ENCODE peak calls at places on chromosomes 3 and 15, in four cellular contexts. J is WTC11, T is GM12878, B is K562. U is an unnamed sample.

GRCh38 chr3:45646051-45646585 is 43.1 kb upstream of the SACM1L start:
- DNase-seq in J (no peak), T (no peak), B (no peak), U (no peak)

GRCh38 chr3:140630866-140631265 is 47.0 kb upstream of the TRIM42 start:
- DNase-seq in J (no peak), T (no peak), B (no peak), U (no peak)

GRCh38 chr15:25062551-25063430 is 108.0 kb downstream of the SNRPN start:
- DNase-seq in J (no peak), T (no peak), B (no peak), U (no peak)

GRCh38 chr15:62739507-62739906 is 303.0 kb upstream of the TPM1 start:
- DNase-seq in J (no peak), T (no peak), B (no peak), U (peak)

GRCh38 chr3:53804697-53805462 is 41.3 kb downstream of the CHDH start:
- DNase-seq in J (no peak), T (no peak), B (no peak), U (peak)

GRCh38 chr15:75674366-75674765 is 26.7 kb downstream of the SNX33 start:
- DNase-seq in J (no peak), T (no peak), B (no peak), U (no peak)

GRCh38 chr3:21995079-21995607 is 244.1 kb upstream of the ZNF385D start:
- DNase-seq in J (no peak), T (no peak), B (no peak), U (no peak)

GRCh38 chr3:163382183-163382582 is 1696.1 kb downstream of the SI start:
- DNase-seq in J (no peak), T (no peak), B (no peak), U (no peak)

GRCh38 chr3:66823010-66823399 is 175.1 kb upstream of the KBTBD8 start:
- DNase-seq in J (no peak), T (no peak), B (no peak), U (no peak)

GRCh38 chr15:43238691-43239131 is 17.9 kb upstream of the EPB42 start:
- DNase-seq in J (no peak), T (no peak), B (no peak), U (no peak)

GRCh38 chr3:126153695-126154360 is 26.6 kb downstream of the ALDH1L1 start:
- DNase-seq in J (no peak), T (no peak), B (no peak), U (no peak)

GRCh38 chr3:53643757-53644156 is 149.3 kb downstream of the CACNA1D start:
- DNase-seq in J (peak), T (no peak), B (no peak), U (no peak)

GRCh38 chr15:32709295-32710033 is 8.3 kb upstream of the GREM1 start:
- DNase-seq in J (no peak), T (no peak), B (no peak), U (no peak)

GRCh38 chr3:126758882-126759281 is 54.8 kb downstream of the CHCHD6 start:
- DNase-seq in J (no peak), T (no peak), B (no peak), U (no peak)

GRCh38 chr3:194370753-194371152 is 1.2 kb upstream of the LRRC15 start:
- DNase-seq in J (no peak), T (no peak), B (no peak), U (no peak)

GRCh38 chr15:29021901-29022300 is 136.1 kb downstream of the APBA2 start:
- DNase-seq in J (no peak), T (no peak), B (no peak), U (no peak)

GRCh38 chr3:126558336-126559071 is at the start of gene C3orf22:
- DNase-seq in J (no peak), T (no peak), B (no peak), U (peak)

GRCh38 chr15:90336705-90337141 is 15.4 kb upstream of the ZNF774 start:
- DNase-seq in J (no peak), T (no peak), B (no peak), U (no peak)

GRCh38 chr3:53157974-53158580 is 2.9 kb upstream of the PRKCD start:
- DNase-seq in J (no peak), T (no peak), B (no peak), U (no peak)

GRCh38 chr15:99536422-99537033 is 29.3 kb upstream of the MEF2A start:
- DNase-seq in J (no peak), T (no peak), B (no peak), U (no peak)

GRCh38 chr15:98070132-98070531 is 109.6 kb downstream of the ARRDC4 start:
- DNase-seq in J (no peak), T (no peak), B (no peak), U (no peak)

GRCh38 chr15:71151061-71151460 is 35.8 kb downstream of the THSD4 start:
- DNase-seq in J (no peak), T (no peak), B (no peak), U (no peak)

GRCh38 chr15:68817304-68818087 is 3.2 kb downstream of the ANP32A start:
- DNase-seq in J (peak), T (no peak), B (peak), U (peak)

GRCh38 chr3:181417748-181418147 is 294.0 kb upstream of the SOX2 start:
- DNase-seq in J (no peak), T (no peak), B (no peak), U (peak)

GRCh38 chr3:111070772-111071256 is 802 bp upstream of the NECTIN3 start:
- DNase-seq in J (no peak), T (no peak), B (no peak), U (no peak)

GRCh38 chr3:101928890-101929289 is 79.6 kb downstream of the NFKBIZ start:
- DNase-seq in J (no peak), T (no peak), B (no peak), U (no peak)

GRCh38 chr3:33144433-33144832 is 30.6 kb downstream of the CRTAP start:
- DNase-seq in J (peak), T (no peak), B (peak), U (no peak)

GRCh38 chr3:157920804-157921203 is 185.4 kb downstream of the SHOX2 start:
- DNase-seq in J (no peak), T (no peak), B (no peak), U (no peak)
- TF ChIP-seq USF1 in J (no peak), T (no peak), B (no peak), U (no peak)

GRCh38 chr3:29597376-29598008 is 316.6 kb downstream of the RBMS3 start:
- DNase-seq in J (no peak), T (no peak), B (no peak), U (no peak)

GRCh38 chr3:29591579-29591978 is 310.7 kb downstream of the RBMS3 start:
- DNase-seq in J (no peak), T (no peak), B (no peak), U (no peak)

GRCh38 chr3:29593802-29594201 is 312.9 kb downstream of the RBMS3 start:
- DNase-seq in J (no peak), T (no peak), B (no peak), U (no peak)

DNA sequence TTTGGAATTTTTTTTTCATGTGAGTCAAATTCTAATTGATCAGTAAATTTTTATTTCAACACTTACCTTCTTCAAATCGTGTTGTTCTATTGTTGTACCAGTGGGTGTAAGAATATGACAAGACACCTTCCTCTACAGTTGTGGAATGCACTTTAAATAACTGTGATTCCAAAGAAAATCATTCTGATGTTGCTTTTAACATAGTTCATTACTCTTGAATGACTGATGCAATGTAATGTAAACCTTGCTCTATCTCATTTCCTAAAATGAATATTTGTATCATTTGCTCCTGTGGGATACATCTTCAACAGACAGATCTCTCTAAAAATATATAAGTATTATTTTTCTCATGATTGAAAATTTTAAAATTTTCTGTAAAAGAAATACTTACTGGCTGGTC is 313.4 kb downstream of the RBMS3 start:
- DNase-seq in J (no peak), T (no peak), B (no peak), U (no peak)
- TF ChIP-seq USF1 in J (no peak), T (no peak), B (no peak), U (no peak)

GRCh38 chr3:50567011-50567385 is 549 bp downstream of the C3orf18 start:
- DNase-seq in J (no peak), T (no peak), B (no peak), U (no peak)
- TF ChIP-seq USF1 in J (no peak), T (no peak), B (no peak), U (no peak)

GRCh38 chr3:129697229-129697970 is 90.9 kb upstream of the PLXND1 start:
- DNase-seq in J (no peak), T (no peak), B (no peak), U (no peak)

GRCh38 chr3:129702934-129703712 is 96.6 kb upstream of the PLXND1 start:
- DNase-seq in J (no peak), T (no peak), B (no peak), U (no peak)

GRCh38 chr3:129701161-129701560 is 94.7 kb upstream of the PLXND1 start:
- DNase-seq in J (no peak), T (no peak), B (no peak), U (no peak)

GRCh38 chr3:129699635-129700034 is 93.2 kb upstream of the PLXND1 start:
- DNase-seq in J (no peak), T (no peak), B (no peak), U (no peak)

GRCh38 chr3:129699199-129699598 is 92.7 kb upstream of the PLXND1 start:
- DNase-seq in J (no peak), T (no peak), B (no peak), U (no peak)
- TF ChIP-seq USF1 in J (no peak), T (no peak), B (no peak), U (no peak)

GRCh38 chr15:96600350-96600749 is 269.9 kb downstream of the NR2F2 start:
- DNase-seq in J (no peak), T (no peak), B (no peak), U (no peak)
- TF ChIP-seq USF1 in J (no peak), T (no peak), B (no peak), U (no peak)

U was measured in SK-N-SH.